ENCODE peak calls at places on chromosomes 5 and 9, in four cellular contexts. X is CD8-positive, alpha-beta T cell; B is mucosa of descending colon; I is uterus. A is an unnamed sample.
A peak's percentile ranks its signal among the peaks of the same experiment; 100 is the strongest.

GRCh38 chr9:95048225-95049087 is 269.1 kb downstream of the FANCC start:
- DNase-seq in I (peak; percentile 70), X (peak; percentile 48), B (peak; percentile 85), A (peak; percentile 60)

GRCh38 chr5:83475540-83476469 is 4.3 kb downstream of the VCAN start:
- DNase-seq in B (no peak), X (no peak), I (no peak), A (no peak)

GRCh38 chr9:117403403-117403811 is 11.4 kb downstream of the ASTN2 start:
- DNase-seq in X (no peak), B (no peak), I (no peak), A (peak; percentile 20)

GRCh38 chr9:97848582-97849237 is 4.3 kb upstream of the FOXE1 start:
- DNase-seq in B (no peak), I (no peak), X (no peak), A (no peak)

GRCh38 chr5:159518361-159518760 is 188.1 kb upstream of the IL12B start:
- DNase-seq in I (no peak), B (no peak), X (no peak), A (no peak)

GRCh38 chr5:112685929-112686328 is 51.8 kb upstream of the APC start:
- DNase-seq in I (no peak), B (no peak), X (no peak), A (no peak)

GRCh38 chr5:74885170-74885569 is 19.0 kb upstream of the FAM169A start:
- DNase-seq in X (no peak), I (no peak), B (no peak), A (no peak)

GRCh38 chr9:5909999-5910398 is 19.3 kb downstream of the MLANA start:
- DNase-seq in B (no peak), I (no peak), X (no peak), A (no peak)

GRCh38 chr9:36149197-36149596 is 12.7 kb downstream of the GLIPR2 start:
- DNase-seq in B (no peak), I (peak; percentile 49), X (no peak), A (no peak)

GRCh38 chr9:124261787-124262595 is 4.2 kb downstream of the NEK6 start:
- DNase-seq in I (no peak), X (no peak), B (peak; percentile 25), A (no peak)

GRCh38 chr9:4604678-4605095 is 57.4 kb upstream of the PLPP6 start:
- DNase-seq in X (peak; percentile 66), I (peak; percentile 59), B (no peak), A (peak; percentile 86)

GRCh38 chr9:35914307-35914807 is 5.1 kb downstream of the SPAAR start:
- DNase-seq in X (no peak), B (peak; percentile 80), I (peak; percentile 50), A (peak; percentile 93)

GRCh38 chr9:68991457-68991856 is 22.5 kb downstream of the PRKACG start:
- DNase-seq in I (no peak), X (no peak), B (no peak), A (no peak)

GRCh38 chr5:122154910-122155309 is 25.6 kb downstream of the ZNF474 start:
- DNase-seq in X (no peak), I (no peak), B (no peak), A (peak; percentile 48)

GRCh38 chr9:134442486-134443168 is 116.4 kb downstream of the RXRA start:
- DNase-seq in B (no peak), X (no peak), I (no peak), A (no peak)

GRCh38 chr9:126965077-126965476 is 50.5 kb downstream of the RALGPS1 start:
- DNase-seq in X (no peak), B (no peak), I (no peak), A (no peak)

GRCh38 chr9:8816361-8816760 is 1016.8 kb upstream of the DMAC1 start:
- DNase-seq in X (no peak), I (no peak), B (no peak), A (peak; percentile 34)

GRCh38 chr9:73200694-73201432 is 49.2 kb downstream of the ANXA1 start:
- DNase-seq in X (no peak), I (no peak), B (no peak), A (no peak)

GRCh38 chr5:159874308-159874707 is 42.0 kb upstream of the ADRA1B start:
- DNase-seq in I (no peak), X (no peak), B (no peak), A (no peak)

GRCh38 chr5:173315495-173316352 is 12.5 kb downstream of the STC2 start:
- DNase-seq in I (peak; percentile 46), X (no peak), B (no peak), A (peak; percentile 74)

GRCh38 chr9:134515026-134515821 is 126.4 kb upstream of the COL5A1 start:
- DNase-seq in X (no peak), B (no peak), I (no peak), A (no peak)

GRCh38 chr9:5735072-5735471 is 97.8 kb downstream of the ERMP1 start:
- DNase-seq in I (no peak), B (no peak), X (no peak), A (no peak)

GRCh38 chr9:88532320-88532719 is 2.7 kb upstream of the NXNL2 start:
- DNase-seq in I (peak; percentile 58), B (no peak), X (no peak), A (no peak)

GRCh38 chr5:141822134-141822533 is 56.1 kb downstream of the PCDH1 start:
- DNase-seq in B (no peak), I (peak; percentile 69), X (no peak), A (no peak)

GRCh38 chr5:123176224-123176937 is 87.3 kb downstream of the PRDM6 start:
- DNase-seq in B (no peak), X (no peak), I (no peak), A (no peak)

GRCh38 chr5:178416919-178417318 is 173.3 kb downstream of the COL23A1 start:
- DNase-seq in B (no peak), I (no peak), X (no peak), A (no peak)

GRCh38 chr9:118640836-118641557 is 728.2 kb downstream of the BRINP1 start:
- DNase-seq in I (no peak), X (no peak), B (no peak), A (no peak)

GRCh38 chr5:143055596-143056330 is 285.6 kb downstream of the ARHGAP26 start:
- DNase-seq in X (no peak), B (no peak), I (no peak), A (no peak)

GRCh38 chr9:110623462-110624025 is 44.0 kb upstream of the SVEP1 start:
- DNase-seq in I (peak; percentile 36), B (no peak), X (no peak), A (peak; percentile 60)

GRCh38 chr5:1656271-1656975 is 132.7 kb upstream of the LPCAT1 start:
- DNase-seq in I (no peak), X (peak; percentile 7), B (no peak), A (no peak)

GRCh38 chr5:179836225-179837019 is 15.7 kb downstream of the SQSTM1 start:
- DNase-seq in X (peak; percentile 66), B (no peak), I (no peak), A (no peak)

GRCh38 chr9:115524467-115525059 is 406.6 kb upstream of the TNC start:
- DNase-seq in B (no peak), I (peak; percentile 49), X (no peak), A (peak; percentile 51)

GRCh38 chr5:135894271-135894670 is 1.4 kb downstream of the IL9 start:
- DNase-seq in I (no peak), B (no peak), X (no peak), A (no peak)

GRCh38 chr9:2271426-2271825 is 256.3 kb downstream of the SMARCA2 start:
- DNase-seq in B (no peak), X (no peak), I (no peak), A (peak; percentile 53)

GRCh38 chr9:15400281-15400941 is 22.3 kb upstream of the SNAPC3 start:
- DNase-seq in I (no peak), B (no peak), X (no peak), A (no peak)

GRCh38 chr5:154472871-154473580 is 5.0 kb downstream of the HAND1 start:
- DNase-seq in X (no peak), I (no peak), B (no peak), A (no peak)

GRCh38 chr5:5424736-5425135 is 2.3 kb downstream of the ICE1 start:
- DNase-seq in B (no peak), X (no peak), I (no peak), A (no peak)

GRCh38 chr9:77910216-77910615 is 121.4 kb downstream of the GNAQ start:
- DNase-seq in B (no peak), I (no peak), X (no peak), A (no peak)

GRCh38 chr5:156474251-156474650 is 147.3 kb downstream of the SGCD start:
- DNase-seq in B (no peak), I (peak; percentile 18), X (no peak), A (peak; percentile 15)

GRCh38 chr5:88503065-88503394 is 234.4 kb upstream of the TMEM161B start:
- DNase-seq in I (no peak), X (no peak), B (no peak), A (no peak)
- H3K4me3 ChIP-seq in I (peak overlapping the region; percentile 27), X (peak overlapping the region; percentile 62), B (no peak overlapping the region), A (peak overlapping the region; percentile 32)

DNA sequence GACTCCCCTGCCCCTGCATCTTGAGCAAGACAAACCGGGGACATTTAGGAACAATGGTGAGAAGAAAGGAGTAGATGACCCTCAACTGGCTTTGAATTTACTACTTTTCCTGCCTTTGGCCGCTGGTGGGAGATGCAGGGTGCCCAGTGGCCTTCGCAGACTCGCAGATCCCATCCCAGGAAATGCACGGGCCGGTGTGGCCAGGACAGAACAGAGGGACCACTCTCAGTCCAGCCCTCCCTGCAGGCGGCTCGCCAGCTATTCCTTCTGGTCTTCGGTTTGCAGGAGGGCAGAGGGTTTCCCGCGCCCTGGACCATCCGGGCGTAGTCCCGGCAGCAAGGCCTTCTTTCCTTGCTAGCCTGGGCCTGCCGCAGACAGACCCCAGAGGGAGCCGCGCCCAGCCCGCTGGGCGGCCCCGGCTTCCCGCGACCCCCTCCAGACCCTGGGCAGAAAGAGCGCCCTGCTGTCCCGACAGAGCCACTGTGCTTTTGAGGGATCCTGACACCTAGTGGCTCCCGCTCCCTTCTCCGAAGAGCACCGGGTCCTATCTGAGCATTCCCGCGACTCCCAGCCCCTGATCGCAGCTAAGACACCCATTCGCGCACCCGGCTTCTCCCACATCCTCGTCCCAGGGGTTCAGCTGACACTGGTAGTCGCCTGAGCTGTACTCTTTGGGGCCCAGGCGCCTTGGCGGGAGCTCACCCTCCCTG is 1.2 kb downstream of the CFAP90 start:
- DNase-seq in X (no peak), I (no peak), B (peak; percentile 32), A (peak; percentile 30)
- TF ChIP-seq CTCF in X (no peak), I (no peak), B (no peak), A (no peak)

DNA sequence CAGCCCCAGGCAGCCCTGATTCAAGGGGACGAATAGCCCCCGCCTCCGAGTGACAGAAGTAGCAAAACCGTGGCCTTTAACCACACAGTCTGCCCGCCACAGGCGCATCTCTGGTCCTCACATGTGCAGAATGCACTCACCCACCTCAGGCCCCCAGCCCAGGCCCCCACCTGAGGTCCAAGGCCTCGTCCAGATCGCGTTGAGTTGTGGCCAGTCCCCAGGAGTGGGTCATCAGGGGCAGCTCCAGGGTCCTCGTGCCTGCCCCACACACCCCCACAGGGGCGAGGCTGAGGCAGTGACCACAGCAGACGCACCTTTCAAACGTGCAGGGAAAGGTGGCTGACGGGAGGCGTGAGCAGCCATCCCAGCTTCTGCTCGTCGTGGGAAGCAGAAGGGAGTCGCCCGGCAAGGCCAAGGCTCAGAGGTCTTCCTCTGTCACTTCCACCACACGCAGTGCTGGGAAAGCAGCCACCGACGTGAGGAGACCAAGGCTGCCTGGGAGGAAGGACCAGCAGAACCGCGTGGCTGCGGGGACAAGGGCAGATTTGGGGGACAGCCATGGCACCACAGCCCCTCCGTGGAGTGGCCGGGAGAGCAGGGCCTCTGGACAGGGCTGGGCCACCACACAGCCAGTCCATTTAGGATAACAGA is 77.8 kb upstream of the OTULINL start:
- DNase-seq in B (no peak), I (no peak), X (no peak), A (no peak)
- H3K36me3 ChIP-seq in B (no peaks in the 10 kb centered on the region), I (no peaks in the 10 kb centered on the region), X (no peaks in the 10 kb centered on the region), A (no peaks in the 10 kb centered on the region)

GRCh38 chr9:27499481-27499880 is 24.6 kb upstream of the IFNK start:
- DNase-seq in B (no peak), X (no peak), I (no peak), A (no peak)
- H3K4me3 ChIP-seq in B (no peak overlapping the region), X (no peak overlapping the region), I (no peak overlapping the region), A (no peak overlapping the region)

A was measured in testis.